ENCODE peak calls at places on chromosome 17, in eight cellular contexts. D, T, O, Z, E, N, V and W are unnamed samples.

GRCh38 chr17:40340880-40341807 is 23.4 kb downstream of the GJD3 start:
- DNase-seq in Z (peak), D (peak), T (peak), V (peak), E (peak), O (peak), N (no peak), W (peak)

GRCh38 chr17:38601539-38602351 is 4.0 kb downstream of the SRCIN1 start:
- DNase-seq in O (peak), T (no peak), Z (no peak), V (peak), N (no peak), E (no peak), D (no peak), W (no peak)

GRCh38 chr17:50798424-50799344 is 31.4 kb upstream of the ANKRD40CL start:
- DNase-seq in D (no peak), V (no peak), N (no peak), Z (no peak), O (peak), T (no peak), E (no peak), W (no peak)

GRCh38 chr17:27633312-27634025 is 2.5 kb downstream of the LGALS9 start:
- DNase-seq in Z (no peak), O (no peak), D (no peak), T (no peak), E (no peak), N (no peak), V (peak), W (no peak)

GRCh38 chr17:45335721-45336120 is 18.9 kb upstream of the MAP3K14 start:
- DNase-seq in Z (no peak), T (no peak), O (no peak), D (no peak), E (no peak), N (no peak), V (no peak), W (no peak)

GRCh38 chr17:78805301-78805700 is 23.2 kb upstream of the CYTH1 start:
- DNase-seq in D (no peak), E (no peak), Z (no peak), O (no peak), V (peak), T (no peak), N (no peak), W (no peak)

GRCh38 chr17:68418876-68419275 is 38.4 kb downstream of the WIPI1 start:
- DNase-seq in T (no peak), Z (no peak), V (no peak), N (no peak), E (no peak), D (no peak), O (no peak), W (no peak)

GRCh38 chr17:38402897-38403296 is 25.4 kb upstream of the ARHGAP23 start:
- DNase-seq in V (no peak), Z (no peak), N (no peak), E (no peak), O (no peak), D (no peak), T (no peak), W (no peak)

GRCh38 chr17:32302860-32303649 is 37.4 kb downstream of the RHBDL3 start:
- DNase-seq in V (no peak), O (peak), E (no peak), Z (no peak), D (no peak), N (no peak), T (no peak), W (no peak)

GRCh38 chr17:76405967-76406647 is 21.7 kb downstream of the SPHK1 start:
- DNase-seq in T (peak), Z (no peak), D (no peak), N (no peak), E (no peak), V (peak), O (no peak), W (no peak)

GRCh38 chr17:1461193-1461944 is 5.3 kb upstream of the CRK start:
- DNase-seq in E (no peak), V (no peak), O (no peak), T (no peak), N (no peak), D (no peak), Z (no peak), W (no peak)

GRCh38 chr17:6374761-6375312 is 60.1 kb downstream of the AIPL1 start:
- DNase-seq in N (peak), T (no peak), O (peak), Z (peak), D (peak), E (no peak), V (no peak), W (no peak)

GRCh38 chr17:3916013-3916696 is at the start of gene P2RX1:
- DNase-seq in T (peak), D (no peak), N (no peak), O (no peak), Z (no peak), E (no peak), V (peak), W (no peak)

GRCh38 chr17:33519692-33520091 is 226.6 kb upstream of the ASIC2 start:
- DNase-seq in E (no peak), O (no peak), Z (no peak), N (no peak), V (no peak), D (no peak), T (no peak), W (no peak)

GRCh38 chr17:36747861-36748260 is 146.5 kb downstream of the MRM1 start:
- DNase-seq in V (no peak), T (no peak), E (no peak), Z (no peak), O (no peak), D (no peak), N (no peak), W (no peak)

GRCh38 chr17:29569245-29569950 is 897 bp downstream of the TP53I13 start:
- DNase-seq in T (peak), O (no peak), E (no peak), Z (peak), N (no peak), V (no peak), D (peak), W (no peak)

GRCh38 chr17:63479495-63480184 is 2.8 kb downstream of the ACE start:
- DNase-seq in V (no peak), D (no peak), Z (no peak), O (no peak), N (no peak), E (no peak), T (no peak), W (no peak)

GRCh38 chr17:21467739-21468490 is 91.8 kb downstream of the KCNJ12 start:
- DNase-seq in D (no peak), N (no peak), T (no peak), E (no peak), O (no peak), Z (no peak), V (no peak), W (no peak)

GRCh38 chr17:63222655-63223054 is 223.5 kb downstream of the CYB561 start:
- DNase-seq in Z (no peak), O (no peak), T (no peak), D (no peak), N (no peak), E (no peak), V (no peak), W (no peak)

GRCh38 chr17:44782349-44782850 is 23.6 kb downstream of the ADAM11 start:
- DNase-seq in N (no peak), V (no peak), T (no peak), Z (no peak), O (no peak), E (no peak), D (no peak), W (no peak)

GRCh38 chr17:72376486-72377345 is 255.9 kb downstream of the SOX9 start:
- DNase-seq in V (no peak), T (no peak), O (peak), Z (peak), E (no peak), D (peak), N (no peak), W (peak)

GRCh38 chr17:57517216-57517518 is 227.9 kb downstream of the CCDC182 start:
- DNase-seq in Z (no peak), O (no peak), D (no peak), V (no peak), T (no peak), N (no peak), E (no peak), W (no peak)

GRCh38 chr17:7839890-7840260 is 5.9 kb downstream of the KDM6B start:
- DNase-seq in E (no peak), O (no peak), V (peak), N (no peak), T (no peak), Z (no peak), D (no peak), W (no peak)

GRCh38 chr17:57881783-57882291 is 32.0 kb upstream of the MRPS23 start:
- DNase-seq in Z (no peak), V (no peak), T (no peak), D (peak), E (no peak), N (no peak), O (no peak), W (no peak)

GRCh38 chr17:17060930-17061329 is 18.7 kb downstream of the MPRIP start:
- DNase-seq in N (no peak), D (no peak), E (no peak), V (no peak), O (no peak), Z (no peak), T (no peak), W (no peak)

GRCh38 chr17:43219746-43220380 is 8.2 kb downstream of the TMEM106A start:
- DNase-seq in V (no peak), T (no peak), O (no peak), Z (no peak), D (no peak), N (no peak), E (no peak), W (no peak)

GRCh38 chr17:78278139-78278741 is 46.8 kb downstream of the TMEM235 start:
- DNase-seq in D (no peak), Z (no peak), N (no peak), E (no peak), V (peak), O (no peak), T (no peak), W (no peak)